ENCODE peak calls at places on chromosomes 7 and 10, in four cellular contexts. O is lower leg skin, J is brain microvascular endothelial cell, U is NB4. I is an unnamed sample.

GRCh38 chr10:22481687-22482539 is 136.6 kb downstream of the SPAG6 start:
- DNase-seq in U (no peak), J (no peak), O (no peak), I (no peak)

GRCh38 chr10:78973901-78974408 is 94.8 kb upstream of the ZMIZ1 start:
- DNase-seq in O (peak), J (peak), U (peak), I (no peak)

GRCh38 chr7:138458576-138459234 is 1.4 kb upstream of the TRIM24 start:
- DNase-seq in J (no peak), U (peak), O (no peak), I (no peak)

GRCh38 chr7:28389504-28390385 is 22.6 kb upstream of the CREB5 start:
- DNase-seq in J (peak), O (no peak), U (peak), I (no peak)

GRCh38 chr10:18113881-18114280 is 26.3 kb upstream of the CACNB2 start:
- DNase-seq in O (no peak), J (no peak), U (no peak), I (no peak)

GRCh38 chr10:117345143-117345542 is 30.1 kb downstream of the PDZD8 start:
- DNase-seq in J (no peak), O (no peak), U (peak), I (no peak)

GRCh38 chr7:51123322-51124021 is 193.1 kb downstream of the COBL start:
- DNase-seq in U (peak), J (peak), O (peak), I (peak)

GRCh38 chr7:98828368-98828767 is 41.4 kb downstream of the TMEM130 start:
- DNase-seq in O (no peak), J (no peak), U (no peak), I (no peak)

GRCh38 chr7:113331155-113331898 is 213.0 kb upstream of the SMIM30 start:
- DNase-seq in O (peak), J (no peak), U (no peak), I (no peak)

GRCh38 chr7:76260171-76260703 is 42.2 kb upstream of the HSPB1 start:
- DNase-seq in O (no peak), U (peak), J (no peak), I (no peak)

GRCh38 chr7:130901209-130901783 is 167.3 kb upstream of the KLF14 start:
- DNase-seq in U (no peak), O (no peak), J (peak), I (peak)

GRCh38 chr7:27123477-27124053 is 7.0 kb downstream of the HOXA4 start:
- DNase-seq in O (peak), U (no peak), J (no peak), I (no peak)

GRCh38 chr10:44991571-44991970 is 9.2 kb upstream of the ZNF22 start:
- DNase-seq in U (no peak), O (peak), J (no peak), I (no peak)

GRCh38 chr10:18460061-18460460 is 191.3 kb downstream of the NSUN6 start:
- DNase-seq in U (no peak), J (no peak), O (no peak), I (no peak)

GRCh38 chr7:140977351-140978140 is 37.2 kb downstream of the MRPS33 start:
- DNase-seq in O (no peak), U (peak), J (no peak), I (no peak)

GRCh38 chr7:92464515-92464914 is 13.2 kb downstream of the ERVW-1 start:
- DNase-seq in J (no peak), U (no peak), O (no peak), I (no peak)

GRCh38 chr7:116258734-116259133 is 48.4 kb downstream of the TES start:
- DNase-seq in J (peak), U (peak), O (no peak), I (no peak)

GRCh38 chr7:128891942-128892269 is 18.6 kb downstream of the KCP start:
- DNase-seq in O (no peak), J (no peak), U (no peak), I (no peak)

GRCh38 chr7:16129431-16130126 is 291.8 kb downstream of the CRPPA start:
- DNase-seq in J (peak), O (no peak), U (no peak), I (peak)

GRCh38 chr7:1646957-1647891 is 22.9 kb upstream of the ELFN1 start:
- DNase-seq in U (peak), O (no peak), J (peak), I (no peak)

GRCh38 chr10:30556189-30556588 is 73.4 kb downstream of the LYZL2 start:
- DNase-seq in U (peak), J (no peak), O (no peak), I (no peak)

GRCh38 chr7:22861576-22861975 is 38.9 kb upstream of the TOMM7 start:
- DNase-seq in U (no peak), O (peak), J (no peak), I (no peak)

DNA sequence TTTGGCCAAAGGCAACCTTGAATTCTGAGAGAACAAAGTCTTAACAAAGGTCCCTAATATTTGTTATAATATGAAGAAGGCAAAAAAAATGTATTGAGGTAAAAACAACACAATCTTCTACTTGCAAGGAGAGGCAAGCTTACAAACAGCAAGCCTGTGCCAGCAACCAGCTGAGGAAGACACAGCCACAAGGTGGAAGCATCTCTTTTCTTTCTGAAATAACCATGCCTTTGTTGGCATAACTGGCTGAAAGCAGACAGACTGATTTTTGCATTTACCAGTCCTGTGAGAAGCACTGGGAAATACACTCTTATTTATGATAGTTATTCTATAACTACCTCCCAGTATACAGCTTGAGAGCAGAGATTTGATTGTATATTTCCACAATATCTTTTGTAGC is 292.0 kb downstream of the PHTF2 start:
- DNase-seq in O (no peak), J (no peak), U (no peak), I (no peak)
- TF ChIP-seq CTCF in O (no peak), J (peak), U (no peak), I (peak)

GRCh38 chr7:157978766-157979165 is 608.9 kb downstream of the PTPRN2 start:
- DNase-seq in J (no peak), O (peak), U (no peak), I (no peak)
- TF ChIP-seq CTCF in J (no peak), O (no peak), U (no peak), I (no peak)

GRCh38 chr10:109866168-109866994 is 56.9 kb downstream of the XPNPEP1 start:
- DNase-seq in O (peak), J (peak), U (peak), I (no peak)
- TF ChIP-seq CTCF in O (no peak), J (peak), U (peak), I (no peak)

GRCh38 chr7:154832557-154833138 is 170.3 kb downstream of the PAXIP1 start:
- DNase-seq in U (peak), O (no peak), J (no peak), I (no peak)
- TF ChIP-seq CTCF in U (peak), O (no peak), J (no peak), I (no peak)

GRCh38 chr10:89553064-89553734 is 17.8 kb upstream of the SLC16A12 start:
- DNase-seq in U (no peak), J (peak), O (no peak), I (peak)

GRCh38 chr10:89554433-89554832 is 19.0 kb upstream of the SLC16A12 start:
- DNase-seq in J (no peak), O (no peak), U (no peak), I (no peak)

GRCh38 chr10:89556590-89556989 is 21.2 kb upstream of the SLC16A12 start:
- DNase-seq in J (peak), O (no peak), U (no peak), I (no peak)

GRCh38 chr10:89552213-89552612 is 16.8 kb upstream of the SLC16A12 start:
- DNase-seq in U (no peak), J (no peak), O (no peak), I (no peak)

GRCh38 chr10:89555688-89556445 is 20.5 kb upstream of the SLC16A12 start:
- DNase-seq in O (no peak), U (no peak), J (peak), I (no peak)
- TF ChIP-seq CTCF in O (no peak), U (no peak), J (peak), I (no peak)

DNA sequence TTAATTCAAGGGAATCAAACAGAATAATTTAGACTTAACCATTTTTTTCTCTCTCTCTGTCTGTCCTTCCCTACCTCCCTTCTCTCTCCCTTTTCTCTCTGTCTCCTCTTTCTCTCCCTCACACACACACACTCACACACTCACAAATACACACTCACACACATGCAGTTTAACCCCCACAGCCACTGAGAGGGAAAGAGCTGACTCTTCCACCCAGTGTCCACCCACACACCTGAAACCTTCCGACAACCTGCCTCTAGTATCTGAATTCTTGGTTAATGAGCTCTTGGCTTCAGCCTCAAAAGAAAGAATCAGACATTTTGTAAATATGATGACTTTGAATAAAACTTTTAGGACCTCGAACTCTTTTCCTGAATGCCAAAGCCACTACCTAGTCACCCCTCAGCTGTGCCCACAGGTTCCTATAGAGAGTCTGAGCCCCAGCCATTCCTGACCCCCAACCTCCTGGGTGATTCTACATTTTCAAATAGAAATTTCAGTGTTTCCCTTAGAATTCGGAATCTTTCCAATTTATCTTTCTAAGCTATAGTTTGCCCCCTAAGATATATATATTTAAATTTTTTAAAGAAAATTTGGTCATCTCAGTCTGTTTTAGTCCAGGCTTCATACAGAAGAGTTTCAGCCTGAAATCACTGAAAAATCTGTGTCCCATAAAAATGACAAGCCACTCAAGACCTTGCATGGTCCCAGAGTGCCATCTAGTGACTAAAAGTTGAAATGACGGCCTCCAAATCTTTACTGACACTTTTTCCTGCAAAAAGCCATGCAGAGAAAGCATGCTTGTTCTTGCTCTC is 202.8 kb downstream of the IPMK start:
- DNase-seq in J (peak), U (peak), O (no peak), I (no peak)
- TF ChIP-seq CTCF in J (peak), U (peak), O (no peak), I (peak)

GRCh38 chr10:125084191-125085186 is 75.9 kb downstream of the CTBP2 start:
- DNase-seq in U (no peak), O (no peak), J (peak), I (peak)
- TF ChIP-seq CTCF in U (no peak), O (no peak), J (peak), I (peak)

GRCh38 chr7:154794147-154794780 is 208.7 kb downstream of the PAXIP1 start:
- DNase-seq in O (no peak), J (no peak), U (no peak), I (no peak)
- TF ChIP-seq CTCF in O (no peak), J (no peak), U (no peak), I (no peak)

DNA sequence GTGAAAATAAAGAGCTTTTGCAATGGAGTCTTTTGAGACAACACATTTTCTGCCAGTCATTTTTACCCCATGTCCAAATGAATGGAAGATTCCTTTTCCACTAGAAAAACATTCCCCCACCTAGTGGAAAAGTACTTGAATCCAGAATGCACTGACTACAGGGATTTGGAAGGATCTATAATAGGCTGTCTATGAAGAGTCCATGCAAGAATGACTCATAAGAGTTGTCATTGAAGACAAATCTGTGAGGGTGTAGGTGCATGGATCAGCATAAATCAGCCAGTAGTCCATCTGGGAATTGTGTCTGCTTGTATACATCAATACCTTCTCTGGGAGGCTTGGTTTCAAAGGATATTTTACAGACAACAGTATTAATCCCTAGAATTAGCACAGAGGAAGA is 32.5 kb upstream of the TRUB1 start:
- DNase-seq in O (no peak), J (peak), U (no peak), I (no peak)
- TF ChIP-seq CTCF in O (no peak), J (no peak), U (no peak), I (no peak)